ENCODE peak calls at places on chromosomes 13 and 19, in ten cellular contexts. One of them, this sample, is unnamed.

GRCh38 chr13:44259045-44260042 is 114.3 kb upstream of the SERP2 start:
- DNase-seq in adrenal gland: peak; percentile 73
- DNase-seq in body of pancreas: peak; percentile 54
- DNase-seq in A549: no peak
- DNase-seq in cardiac muscle cell: no peak
- DNase-seq in uterus: peak; percentile 46
- DNase-seq in left lung: peak; percentile 68
- DNase-seq in heart left ventricle: peak; percentile 44
- DNase-seq in ascending aorta: peak; percentile 55
- DNase-seq in substantia nigra: no peak
- DNase-seq in this sample: no peak

GRCh38 chr13:97226788-97227627 is 4.9 kb downstream of the MBNL2 start:
- DNase-seq in adrenal gland: peak; percentile 52
- DNase-seq in substantia nigra: no peak
- DNase-seq in ascending aorta: no peak
- DNase-seq in uterus: no peak
- DNase-seq in body of pancreas: peak; percentile 37
- DNase-seq in heart left ventricle: no peak
- DNase-seq in A549: no peak
- DNase-seq in left lung: no peak
- DNase-seq in cardiac muscle cell: no peak
- DNase-seq in this sample: no peak

GRCh38 chr13:87941244-87941643 is 270.1 kb downstream of the SLITRK5 start:
- DNase-seq in uterus: no peak
- DNase-seq in left lung: no peak
- DNase-seq in cardiac muscle cell: no peak
- DNase-seq in adrenal gland: no peak
- DNase-seq in ascending aorta: no peak
- DNase-seq in body of pancreas: no peak
- DNase-seq in heart left ventricle: no peak
- DNase-seq in A549: no peak
- DNase-seq in substantia nigra: no peak
- DNase-seq in this sample: no peak

GRCh38 chr13:68745517-68745916 is 1362.1 kb upstream of the ATXN8OS start:
- DNase-seq in uterus: no peak
- DNase-seq in cardiac muscle cell: no peak
- DNase-seq in left lung: no peak
- DNase-seq in substantia nigra: no peak
- DNase-seq in heart left ventricle: no peak
- DNase-seq in adrenal gland: no peak
- DNase-seq in A549: no peak
- DNase-seq in body of pancreas: no peak
- DNase-seq in ascending aorta: no peak
- DNase-seq in this sample: no peak

GRCh38 chr13:30608364-30608763 is 9.4 kb upstream of the USPL1 start:
- DNase-seq in left lung: no peak
- DNase-seq in adrenal gland: no peak
- DNase-seq in ascending aorta: no peak
- DNase-seq in substantia nigra: no peak
- DNase-seq in A549: no peak
- DNase-seq in body of pancreas: no peak
- DNase-seq in uterus: no peak
- DNase-seq in heart left ventricle: no peak
- DNase-seq in cardiac muscle cell: no peak
- DNase-seq in this sample: no peak

GRCh38 chr19:49932731-49933131 is 3.4 kb upstream of the NUP62 start:
- DNase-seq in body of pancreas: no peak
- DNase-seq in A549: no peak
- DNase-seq in cardiac muscle cell: no peak
- DNase-seq in left lung: no peak
- DNase-seq in substantia nigra: no peak
- DNase-seq in ascending aorta: no peak
- DNase-seq in adrenal gland: no peak
- DNase-seq in uterus: no peak
- DNase-seq in heart left ventricle: no peak
- DNase-seq in this sample: no peak

GRCh38 chr19:2381151-2381822 is 21.2 kb downstream of the TMPRSS9 start:
- DNase-seq in substantia nigra: peak; percentile 76
- DNase-seq in left lung: no peak
- DNase-seq in heart left ventricle: no peak
- DNase-seq in body of pancreas: no peak
- DNase-seq in A549: no peak
- DNase-seq in ascending aorta: no peak
- DNase-seq in cardiac muscle cell: peak; percentile 27
- DNase-seq in adrenal gland: no peak
- DNase-seq in uterus: no peak
- DNase-seq in this sample: peak; percentile 90

GRCh38 chr13:74644239-74644638 is 510.0 kb upstream of the KLF12 start:
- DNase-seq in cardiac muscle cell: no peak
- DNase-seq in ascending aorta: no peak
- DNase-seq in body of pancreas: no peak
- DNase-seq in heart left ventricle: no peak
- DNase-seq in left lung: no peak
- DNase-seq in adrenal gland: no peak
- DNase-seq in substantia nigra: no peak
- DNase-seq in uterus: no peak
- DNase-seq in A549: no peak
- DNase-seq in this sample: no peak

GRCh38 chr13:43348397-43348796 is 325.0 kb downstream of the DNAJC15 start:
- DNase-seq in uterus: no peak
- DNase-seq in A549: no peak
- DNase-seq in body of pancreas: no peak
- DNase-seq in cardiac muscle cell: no peak
- DNase-seq in substantia nigra: no peak
- DNase-seq in ascending aorta: no peak
- DNase-seq in adrenal gland: no peak
- DNase-seq in left lung: no peak
- DNase-seq in heart left ventricle: no peak
- DNase-seq in this sample: no peak

GRCh38 chr19:47587295-47587694 is 14.3 kb upstream of the ZNF541 start:
- DNase-seq in cardiac muscle cell: no peak
- DNase-seq in left lung: no peak
- DNase-seq in ascending aorta: no peak
- DNase-seq in A549: no peak
- DNase-seq in uterus: no peak
- DNase-seq in body of pancreas: no peak
- DNase-seq in substantia nigra: no peak
- DNase-seq in heart left ventricle: no peak
- DNase-seq in adrenal gland: peak; percentile 26
- DNase-seq in this sample: no peak

GRCh38 chr19:8438236-8438635 is 6.5 kb upstream of the HNRNPM start:
- DNase-seq in cardiac muscle cell: no peak
- DNase-seq in A549: no peak
- DNase-seq in substantia nigra: no peak
- DNase-seq in uterus: no peak
- DNase-seq in ascending aorta: no peak
- DNase-seq in adrenal gland: no peak
- DNase-seq in left lung: no peak
- DNase-seq in heart left ventricle: no peak
- DNase-seq in body of pancreas: no peak
- DNase-seq in this sample: no peak

GRCh38 chr19:38678891-38679494 is 31.5 kb downstream of the ACTN4 start:
- DNase-seq in cardiac muscle cell: no peak
- DNase-seq in ascending aorta: no peak
- DNase-seq in body of pancreas: peak; percentile 68
- DNase-seq in heart left ventricle: no peak
- DNase-seq in substantia nigra: no peak
- DNase-seq in adrenal gland: no peak
- DNase-seq in A549: no peak
- DNase-seq in left lung: no peak
- DNase-seq in uterus: no peak
- DNase-seq in this sample: no peak

GRCh38 chr19:38682195-38682867 is 34.9 kb downstream of the ACTN4 start:
- DNase-seq in A549: no peak
- DNase-seq in heart left ventricle: no peak
- DNase-seq in body of pancreas: no peak
- DNase-seq in substantia nigra: no peak
- DNase-seq in adrenal gland: no peak
- DNase-seq in uterus: no peak
- DNase-seq in cardiac muscle cell: no peak
- DNase-seq in left lung: no peak
- DNase-seq in ascending aorta: no peak
- DNase-seq in this sample: no peak

GRCh38 chr19:38676878-38677646 is 29.6 kb downstream of the ACTN4 start:
- DNase-seq in ascending aorta: no peak
- DNase-seq in adrenal gland: no peak
- DNase-seq in heart left ventricle: no peak
- DNase-seq in substantia nigra: no peak
- DNase-seq in cardiac muscle cell: no peak
- DNase-seq in left lung: no peak
- DNase-seq in A549: no peak
- DNase-seq in body of pancreas: no peak
- DNase-seq in uterus: no peak
- DNase-seq in this sample: no peak

GRCh38 chr19:38678217-38678890 is 30.9 kb downstream of the ACTN4 start:
- DNase-seq in A549: no peak
- DNase-seq in ascending aorta: no peak
- DNase-seq in cardiac muscle cell: no peak
- DNase-seq in substantia nigra: no peak
- DNase-seq in uterus: no peak
- DNase-seq in adrenal gland: no peak
- DNase-seq in body of pancreas: no peak
- DNase-seq in heart left ventricle: no peak
- DNase-seq in left lung: no peak
- DNase-seq in this sample: no peak

GRCh38 chr19:38679839-38680238 is 32.4 kb downstream of the ACTN4 start:
- DNase-seq in adrenal gland: no peak
- DNase-seq in body of pancreas: no peak
- DNase-seq in ascending aorta: no peak
- DNase-seq in uterus: no peak
- DNase-seq in left lung: no peak
- DNase-seq in substantia nigra: no peak
- DNase-seq in A549: no peak
- DNase-seq in cardiac muscle cell: no peak
- DNase-seq in heart left ventricle: no peak
- DNase-seq in this sample: no peak
- H3K27ac ChIP-seq in adrenal gland: peak overlapping the region; percentile 95
- H3K27ac ChIP-seq in body of pancreas: peak overlapping the region; percentile 73
- H3K27ac ChIP-seq in ascending aorta: peak overlapping the region; percentile 96
- H3K27ac ChIP-seq in uterus: peak overlapping the region; percentile 100
- H3K27ac ChIP-seq in left lung: peak overlapping the region; percentile 86
- H3K27ac ChIP-seq in substantia nigra: no peak overlapping the region
- H3K27ac ChIP-seq in A549: peak overlapping the region; percentile 93
- H3K27ac ChIP-seq in cardiac muscle cell: peak overlapping the region; percentile 25
- H3K27ac ChIP-seq in heart left ventricle: peak overlapping the region; percentile 20
- H3K27ac ChIP-seq in this sample: no peak overlapping the region

DNA sequence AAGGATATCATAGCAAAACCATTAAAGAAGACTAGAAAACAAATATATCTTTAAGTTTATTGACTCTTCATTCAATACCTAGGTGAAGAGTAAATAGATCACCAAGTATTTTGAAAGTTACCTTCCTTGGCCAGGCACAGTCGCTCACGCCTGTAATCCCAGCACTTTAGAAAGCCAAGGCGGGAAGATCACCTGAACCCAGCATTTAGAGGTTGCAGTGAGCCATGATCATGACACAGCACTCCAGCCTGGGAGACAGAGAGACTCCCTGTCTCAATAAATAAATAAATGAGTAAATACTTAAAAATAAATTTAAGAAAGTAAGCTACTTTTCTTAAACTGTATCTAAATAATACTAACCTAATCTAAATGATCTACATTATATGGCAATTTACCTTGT is 8.9 kb upstream of the WBP4 start:
- DNase-seq in ascending aorta: no peak
- DNase-seq in cardiac muscle cell: no peak
- DNase-seq in A549: no peak
- DNase-seq in uterus: no peak
- DNase-seq in body of pancreas: no peak
- DNase-seq in adrenal gland: no peak
- DNase-seq in heart left ventricle: no peak
- DNase-seq in left lung: no peak
- DNase-seq in substantia nigra: no peak
- DNase-seq in this sample: no peak
- H3K27ac ChIP-seq in ascending aorta: peak overlapping the region; percentile 20
- H3K27ac ChIP-seq in cardiac muscle cell: no peak overlapping the region
- H3K27ac ChIP-seq in A549: peak overlapping the region; percentile 84
- H3K27ac ChIP-seq in uterus: peak overlapping the region; percentile 75
- H3K27ac ChIP-seq in body of pancreas: no peak overlapping the region
- H3K27ac ChIP-seq in adrenal gland: no peak overlapping the region
- H3K27ac ChIP-seq in heart left ventricle: no peak overlapping the region
- H3K27ac ChIP-seq in left lung: peak overlapping the region; percentile 57
- H3K27ac ChIP-seq in substantia nigra: no peak overlapping the region
- H3K27ac ChIP-seq in this sample: no peak overlapping the region

DNA sequence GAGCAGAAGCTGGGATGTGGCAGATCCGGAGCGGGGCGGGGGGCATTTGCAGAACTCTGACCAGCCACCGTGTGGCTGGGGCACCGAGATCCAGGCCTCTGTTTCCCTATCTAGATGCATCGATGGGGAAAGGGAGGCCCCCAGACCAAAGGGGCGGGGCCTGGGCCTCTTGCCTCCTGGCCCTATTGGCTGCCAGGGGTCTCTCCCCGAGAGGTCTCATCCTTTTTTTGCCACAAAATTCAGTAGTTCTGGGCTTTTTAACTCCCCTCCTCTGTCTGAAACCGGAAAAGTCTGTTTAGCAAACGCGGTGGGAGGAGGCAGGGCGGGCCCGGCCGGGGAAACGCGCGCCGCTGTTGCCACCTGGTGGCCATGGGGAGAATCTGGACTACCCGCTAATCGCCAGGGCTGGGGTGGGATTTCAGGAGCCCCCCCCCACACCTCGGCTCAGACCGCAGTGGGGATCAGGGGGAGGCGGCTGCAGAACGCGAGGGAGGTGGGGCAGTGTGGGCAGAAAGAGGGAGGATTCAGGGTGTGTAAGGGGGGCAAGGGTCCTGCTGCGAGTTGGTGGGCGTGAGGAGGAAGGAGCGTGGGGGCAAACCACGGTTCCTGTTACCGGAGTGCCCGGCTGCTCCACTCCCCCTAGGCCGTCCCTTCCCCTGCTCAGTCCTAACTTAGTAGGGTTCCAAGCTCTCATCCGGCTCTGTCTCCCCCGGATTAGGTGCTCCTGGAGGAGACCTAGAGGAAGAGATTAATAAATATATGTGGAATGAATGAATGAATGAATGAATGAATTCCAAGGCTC is 28.3 kb downstream of the IL12RB1 start:
- DNase-seq in body of pancreas: peak; percentile 80
- DNase-seq in cardiac muscle cell: peak; percentile 86
- DNase-seq in left lung: peak; percentile 83
- DNase-seq in A549: peak; percentile 55
- DNase-seq in substantia nigra: peak; percentile 83
- DNase-seq in adrenal gland: peak; percentile 74
- DNase-seq in ascending aorta: no peak
- DNase-seq in uterus: peak; percentile 53
- DNase-seq in heart left ventricle: peak; percentile 77
- DNase-seq in this sample: peak; percentile 45
- H3K27ac ChIP-seq in body of pancreas: peak overlapping the region; percentile 84
- H3K27ac ChIP-seq in cardiac muscle cell: no peak overlapping the region
- H3K27ac ChIP-seq in left lung: peak overlapping the region; percentile 79
- H3K27ac ChIP-seq in A549: peak overlapping the region; percentile 90
- H3K27ac ChIP-seq in substantia nigra: peak overlapping the region; percentile 97
- H3K27ac ChIP-seq in adrenal gland: peak overlapping the region; percentile 60
- H3K27ac ChIP-seq in ascending aorta: peak overlapping the region; percentile 90
- H3K27ac ChIP-seq in uterus: peak overlapping the region; percentile 83
- H3K27ac ChIP-seq in heart left ventricle: peak overlapping the region; percentile 82
- H3K27ac ChIP-seq in this sample: peak overlapping the region; percentile 91

DNA sequence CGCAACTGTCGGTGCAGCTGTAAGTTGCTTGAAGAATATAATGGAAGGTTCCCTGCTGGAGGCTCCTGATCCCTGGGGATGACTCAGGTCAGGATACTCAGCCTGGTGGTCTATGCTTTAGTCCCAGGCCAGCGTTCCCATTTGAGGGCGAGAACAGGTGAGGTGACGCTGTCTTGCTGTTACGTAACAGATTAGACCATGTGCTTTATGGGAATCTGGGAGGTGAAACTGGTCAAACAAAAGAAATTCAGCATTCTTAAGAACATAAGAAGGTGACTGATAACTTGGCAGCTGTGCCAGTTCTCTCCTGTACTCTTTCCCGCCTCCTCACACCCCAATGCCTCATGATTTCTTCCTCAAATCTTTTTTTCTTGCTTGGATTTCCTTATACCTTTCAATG is at the start of gene CXCL17:
- DNase-seq in uterus: no peak
- DNase-seq in cardiac muscle cell: no peak
- DNase-seq in adrenal gland: no peak
- DNase-seq in ascending aorta: no peak
- DNase-seq in A549: no peak
- DNase-seq in body of pancreas: peak; percentile 66
- DNase-seq in left lung: no peak
- DNase-seq in substantia nigra: no peak
- DNase-seq in heart left ventricle: no peak
- DNase-seq in this sample: no peak
- H3K27ac ChIP-seq in uterus: no peak within 1 kb of the TSS
- H3K27ac ChIP-seq in cardiac muscle cell: no peak within 1 kb of the TSS
- H3K27ac ChIP-seq in adrenal gland: no peak within 1 kb of the TSS
- H3K27ac ChIP-seq in ascending aorta: no peak within 1 kb of the TSS
- H3K27ac ChIP-seq in A549: peak within 1 kb of the TSS; percentile 11
- H3K27ac ChIP-seq in body of pancreas: peak within 1 kb of the TSS; percentile 75
- H3K27ac ChIP-seq in left lung: peak within 1 kb of the TSS; percentile 65
- H3K27ac ChIP-seq in substantia nigra: no peak within 1 kb of the TSS
- H3K27ac ChIP-seq in heart left ventricle: no peak within 1 kb of the TSS
- H3K27ac ChIP-seq in this sample: peak within 1 kb of the TSS; percentile 66